ENCODE peak calls at places on chromosomes 4 and X, in nine cellular contexts. One of them, this sample, is unnamed.

GRCh38 chr4:110955748-110956147 is 332.9 kb upstream of the PITX2 start:
- DNase-seq in HFFc6: no peak
- DNase-seq in osteocyte: no peak
- DNase-seq in epithelial cell of prostate: no peak
- DNase-seq in PC-9: no peak
- DNase-seq in M059J: no peak
- DNase-seq in sciatic nerve: no peak
- DNase-seq in head of caudate nucleus: no peak
- DNase-seq in cerebellum: no peak
- DNase-seq in this sample: no peak

GRCh38 chr4:99165978-99166377 is 21.9 kb upstream of the ADH4 start:
- DNase-seq in osteocyte: no peak
- DNase-seq in head of caudate nucleus: no peak
- DNase-seq in cerebellum: no peak
- DNase-seq in epithelial cell of prostate: no peak
- DNase-seq in HFFc6: no peak
- DNase-seq in M059J: no peak
- DNase-seq in sciatic nerve: no peak
- DNase-seq in PC-9: no peak
- DNase-seq in this sample: no peak

GRCh38 chrX:86197815-86198214 is 49.6 kb downstream of the DACH2 start:
- DNase-seq in M059J: no peak
- DNase-seq in PC-9: no peak
- DNase-seq in HFFc6: no peak
- DNase-seq in osteocyte: no peak
- DNase-seq in cerebellum: no peak
- DNase-seq in head of caudate nucleus: no peak
- DNase-seq in sciatic nerve: no peak
- DNase-seq in epithelial cell of prostate: no peak
- DNase-seq in this sample: no peak

GRCh38 chr4:61336911-61337310 is 136.8 kb downstream of the ADGRL3 start:
- DNase-seq in M059J: no peak
- DNase-seq in head of caudate nucleus: no peak
- DNase-seq in cerebellum: no peak
- DNase-seq in sciatic nerve: no peak
- DNase-seq in HFFc6: no peak
- DNase-seq in osteocyte: no peak
- DNase-seq in epithelial cell of prostate: no peak
- DNase-seq in PC-9: no peak
- DNase-seq in this sample: no peak

GRCh38 chr4:122584517-122584916 is 36.3 kb downstream of the IL21 start:
- DNase-seq in sciatic nerve: no peak
- DNase-seq in head of caudate nucleus: peak; percentile 38
- DNase-seq in M059J: peak; percentile 78
- DNase-seq in osteocyte: no peak
- DNase-seq in PC-9: no peak
- DNase-seq in cerebellum: no peak
- DNase-seq in epithelial cell of prostate: peak; percentile 34
- DNase-seq in HFFc6: peak; percentile 77
- DNase-seq in this sample: no peak

GRCh38 chrX:13473666-13474516 is 95.5 kb upstream of the EGFL6 start:
- DNase-seq in HFFc6: no peak
- DNase-seq in osteocyte: no peak
- DNase-seq in sciatic nerve: no peak
- DNase-seq in PC-9: no peak
- DNase-seq in M059J: no peak
- DNase-seq in cerebellum: no peak
- DNase-seq in head of caudate nucleus: no peak
- DNase-seq in epithelial cell of prostate: no peak
- DNase-seq in this sample: no peak

GRCh38 chr4:73230865-73231517 is 27.6 kb downstream of the ANKRD17 start:
- DNase-seq in epithelial cell of prostate: no peak
- DNase-seq in PC-9: no peak
- DNase-seq in head of caudate nucleus: no peak
- DNase-seq in cerebellum: no peak
- DNase-seq in HFFc6: no peak
- DNase-seq in osteocyte: no peak
- DNase-seq in M059J: no peak
- DNase-seq in sciatic nerve: no peak
- DNase-seq in this sample: no peak

GRCh38 chr4:123824524-123824923 is 427.9 kb downstream of the SPRY1 start:
- DNase-seq in head of caudate nucleus: no peak
- DNase-seq in sciatic nerve: no peak
- DNase-seq in cerebellum: no peak
- DNase-seq in HFFc6: no peak
- DNase-seq in M059J: no peak
- DNase-seq in epithelial cell of prostate: no peak
- DNase-seq in osteocyte: no peak
- DNase-seq in PC-9: no peak
- DNase-seq in this sample: no peak

GRCh38 chrX:49760288-49760885 is 64.6 kb upstream of the PAGE1 start:
- DNase-seq in PC-9: no peak
- DNase-seq in sciatic nerve: no peak
- DNase-seq in epithelial cell of prostate: no peak
- DNase-seq in M059J: no peak
- DNase-seq in head of caudate nucleus: no peak
- DNase-seq in cerebellum: no peak
- DNase-seq in osteocyte: no peak
- DNase-seq in HFFc6: no peak
- DNase-seq in this sample: no peak

GRCh38 chr4:52987401-52988056 is 125.4 kb downstream of the RASL11B start:
- DNase-seq in cerebellum: no peak
- DNase-seq in M059J: no peak
- DNase-seq in epithelial cell of prostate: no peak
- DNase-seq in PC-9: no peak
- DNase-seq in head of caudate nucleus: no peak
- DNase-seq in sciatic nerve: no peak
- DNase-seq in osteocyte: no peak
- DNase-seq in HFFc6: no peak
- DNase-seq in this sample: no peak

GRCh38 chrX:71546879-71547278 is 14.0 kb downstream of the OGT start:
- DNase-seq in PC-9: no peak
- DNase-seq in sciatic nerve: no peak
- DNase-seq in osteocyte: no peak
- DNase-seq in HFFc6: no peak
- DNase-seq in M059J: no peak
- DNase-seq in head of caudate nucleus: no peak
- DNase-seq in epithelial cell of prostate: no peak
- DNase-seq in cerebellum: no peak
- DNase-seq in this sample: no peak

GRCh38 chr4:103046416-103047290 is 27.1 kb upstream of the SLC9B1 start:
- DNase-seq in cerebellum: peak; percentile 22
- DNase-seq in PC-9: no peak
- DNase-seq in M059J: peak; percentile 30
- DNase-seq in osteocyte: no peak
- DNase-seq in sciatic nerve: no peak
- DNase-seq in epithelial cell of prostate: no peak
- DNase-seq in HFFc6: peak; percentile 41
- DNase-seq in head of caudate nucleus: no peak
- DNase-seq in this sample: no peak

GRCh38 chr4:14222630-14223029 is 595.1 kb upstream of the BOD1L1 start:
- DNase-seq in epithelial cell of prostate: no peak
- DNase-seq in osteocyte: no peak
- DNase-seq in cerebellum: no peak
- DNase-seq in HFFc6: no peak
- DNase-seq in M059J: peak; percentile 6
- DNase-seq in sciatic nerve: no peak
- DNase-seq in head of caudate nucleus: no peak
- DNase-seq in PC-9: no peak
- DNase-seq in this sample: no peak

GRCh38 chrX:67614414-67614813 is 70.6 kb downstream of the AR start:
- DNase-seq in M059J: peak; percentile 68
- DNase-seq in head of caudate nucleus: no peak
- DNase-seq in epithelial cell of prostate: peak; percentile 29
- DNase-seq in osteocyte: no peak
- DNase-seq in PC-9: peak; percentile 41
- DNase-seq in cerebellum: no peak
- DNase-seq in sciatic nerve: no peak
- DNase-seq in HFFc6: peak; percentile 80
- DNase-seq in this sample: no peak

GRCh38 chr4:24519649-24520048 is 64.7 kb downstream of the DHX15 start:
- DNase-seq in epithelial cell of prostate: no peak
- DNase-seq in osteocyte: no peak
- DNase-seq in cerebellum: no peak
- DNase-seq in HFFc6: no peak
- DNase-seq in PC-9: no peak
- DNase-seq in head of caudate nucleus: no peak
- DNase-seq in M059J: no peak
- DNase-seq in sciatic nerve: no peak
- DNase-seq in this sample: no peak

GRCh38 chr4:172791841-172792240 is 376.8 kb upstream of the GALNT7 start:
- DNase-seq in epithelial cell of prostate: no peak
- DNase-seq in osteocyte: no peak
- DNase-seq in PC-9: no peak
- DNase-seq in cerebellum: no peak
- DNase-seq in head of caudate nucleus: no peak
- DNase-seq in M059J: no peak
- DNase-seq in HFFc6: no peak
- DNase-seq in sciatic nerve: no peak
- DNase-seq in this sample: no peak

GRCh38 chr4:139901516-139902327 is 236.1 kb downstream of the MGST2 start:
- DNase-seq in M059J: peak; percentile 25
- DNase-seq in sciatic nerve: no peak
- DNase-seq in cerebellum: no peak
- DNase-seq in epithelial cell of prostate: no peak
- DNase-seq in osteocyte: no peak
- DNase-seq in PC-9: no peak
- DNase-seq in HFFc6: no peak
- DNase-seq in head of caudate nucleus: no peak
- DNase-seq in this sample: no peak

GRCh38 chr4:48543796-48544195 is 53.7 kb downstream of the ZAR1 start:
- DNase-seq in head of caudate nucleus: no peak
- DNase-seq in HFFc6: no peak
- DNase-seq in epithelial cell of prostate: no peak
- DNase-seq in sciatic nerve: no peak
- DNase-seq in osteocyte: no peak
- DNase-seq in cerebellum: no peak
- DNase-seq in PC-9: no peak
- DNase-seq in M059J: no peak
- DNase-seq in this sample: no peak

GRCh38 chr4:25019501-25019900 is 11.2 kb downstream of the LGI2 start:
- DNase-seq in PC-9: no peak
- DNase-seq in head of caudate nucleus: no peak
- DNase-seq in sciatic nerve: no peak
- DNase-seq in epithelial cell of prostate: no peak
- DNase-seq in cerebellum: no peak
- DNase-seq in M059J: no peak
- DNase-seq in HFFc6: no peak
- DNase-seq in osteocyte: peak; percentile 38
- DNase-seq in this sample: no peak

GRCh38 chr4:55386073-55386472 is 9.7 kb upstream of the TMEM165 start:
- DNase-seq in M059J: peak; percentile 22
- DNase-seq in HFFc6: no peak
- DNase-seq in head of caudate nucleus: no peak
- DNase-seq in cerebellum: no peak
- DNase-seq in epithelial cell of prostate: no peak
- DNase-seq in osteocyte: no peak
- DNase-seq in PC-9: no peak
- DNase-seq in sciatic nerve: no peak
- DNase-seq in this sample: no peak